ENCODE peak calls at places on chromosomes 12 and 14, in nine cellular contexts. C is GM12878, J is stomach, Y is HL-60, L is upper lobe of left lung, F is breast epithelium, X is GM23338, W is H1, O is GM12891. T is an unnamed sample.

GRCh38 chr12:24574538-24574937 is 374.4 kb downstream of the BCAT1 start:
- DNase-seq in C (no peak), J (no peak), Y (no peak), L (no peak), F (no peak), X (no peak), W (no peak), O (no peak), T (no peak)

GRCh38 chr12:125983094-125983783 is 918.0 kb downstream of the AACS start:
- DNase-seq in C (no peak), J (peak; percentile 25), Y (no peak), L (peak; percentile 58), F (peak; percentile 80), X (peak; percentile 72), W (peak; percentile 85), O (no peak), T (no peak)

GRCh38 chr12:127635838-127636237 is 631.1 kb upstream of the TMEM132C start:
- DNase-seq in C (no peak), J (no peak), Y (no peak), L (no peak), F (no peak), X (no peak), W (no peak), O (no peak), T (no peak)

GRCh38 chr14:50039734-50040400 is 76.5 kb downstream of the VCPKMT start:
- DNase-seq in C (no peak), J (no peak), Y (peak; percentile 90), L (no peak), F (peak; percentile 71), X (no peak), W (no peak), O (no peak), T (no peak)

GRCh38 chr12:94831081-94831747 is 172.3 kb downstream of the NDUFA12 start:
- DNase-seq in C (peak; percentile 98), J (no peak), Y (peak; percentile 38), L (peak; percentile 17), F (no peak), X (no peak), W (no peak), O (peak; percentile 51), T (no peak)

GRCh38 chr14:68718033-68718725 is 74.7 kb downstream of the ZFP36L1 start:
- DNase-seq in C (no peak), J (no peak), Y (no peak), L (no peak), F (no peak), X (peak; percentile 53), W (no peak), O (no peak), T (no peak)

GRCh38 chr12:82862069-82862841 is 175.5 kb downstream of the TMTC2 start:
- DNase-seq in C (no peak), J (no peak), Y (no peak), L (no peak), F (no peak), X (no peak), W (no peak), O (no peak), T (no peak)

GRCh38 chr12:2974560-2974971 is 15.4 kb downstream of the TEAD4 start:
- DNase-seq in C (no peak), J (no peak), Y (no peak), L (no peak), F (no peak), X (peak; percentile 61), W (no peak), O (no peak), T (no peak)

GRCh38 chr14:89657014-89657413 is 240.0 kb upstream of the FOXN3 start:
- DNase-seq in C (no peak), J (no peak), Y (no peak), L (no peak), F (no peak), X (no peak), W (no peak), O (no peak), T (no peak)

GRCh38 chr12:94954029-94954685 is 49.3 kb downstream of the NDUFA12 start:
- DNase-seq in C (no peak), J (no peak), Y (no peak), L (no peak), F (no peak), X (no peak), W (no peak), O (no peak), T (no peak)

GRCh38 chr12:6200266-6201198 is at the start of gene CD9:
- DNase-seq in C (no peak), J (peak; percentile 75), Y (no peak), L (peak; percentile 95), F (peak; percentile 85), X (peak; percentile 67), W (no peak), O (no peak), T (no peak)

GRCh38 chr12:6202331-6202730 is 2.1 kb downstream of the CD9 start:
- DNase-seq in C (no peak), J (no peak), Y (no peak), L (no peak), F (no peak), X (no peak), W (no peak), O (no peak), T (no peak)

GRCh38 chr12:6201775-6202292 is 1.6 kb downstream of the CD9 start:
- DNase-seq in C (no peak), J (no peak), Y (no peak), L (no peak), F (no peak), X (no peak), W (no peak), O (no peak), T (no peak)

GRCh38 chr12:6199531-6200265 is 502 bp upstream of the CD9 start:
- DNase-seq in C (no peak), J (no peak), Y (no peak), L (no peak), F (peak; percentile 67), X (peak; percentile 85), W (no peak), O (no peak), T (no peak)

DNA sequence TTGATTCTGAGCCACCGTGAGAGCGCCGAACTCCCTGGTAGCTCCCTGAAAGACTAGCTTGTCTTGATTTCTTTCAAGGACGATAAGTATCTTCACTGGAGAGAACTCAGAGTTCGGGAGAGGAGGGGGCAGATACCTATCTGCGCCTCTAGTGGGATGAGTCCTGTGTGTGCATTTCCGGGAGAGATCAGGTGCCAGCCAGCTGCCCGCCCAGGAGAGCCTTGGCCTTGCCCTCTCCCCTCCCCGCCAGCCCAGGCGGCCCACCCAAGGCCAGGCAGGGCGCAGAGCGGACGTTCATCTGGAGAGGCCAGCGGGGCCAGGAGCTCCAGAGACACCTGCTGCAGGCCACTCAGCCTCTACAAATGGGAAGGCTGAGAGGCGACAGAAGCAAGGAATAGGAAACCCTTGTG is 1.0 kb downstream of the CD9 start:
- DNase-seq in C (no peak), J (no peak), Y (no peak), L (peak; percentile 85), F (peak; percentile 72), X (peak; percentile 57), W (no peak), O (no peak), T (no peak)
- TF ChIP-seq POLR2AphosphoS5 in C (no peak), J (no peak), Y (no peak), L (no peak), F (peak; percentile 42), X (no peak), W (no peak), O (no peak), T (no peak)

GRCh38 chr12:101784376-101784775 is 45.1 kb upstream of the SYCP3 start:
- DNase-seq in C (no peak), J (no peak), Y (no peak), L (no peak), F (no peak), X (no peak), W (no peak), O (no peak), T (no peak)

GRCh38 chr12:101783838-101784237 is 44.6 kb upstream of the SYCP3 start:
- DNase-seq in C (no peak), J (no peak), Y (no peak), L (no peak), F (no peak), X (no peak), W (no peak), O (no peak), T (no peak)

GRCh38 chr12:101782544-101782855 is 43.2 kb upstream of the SYCP3 start:
- DNase-seq in C (no peak), J (no peak), Y (no peak), L (no peak), F (no peak), X (no peak), W (no peak), O (no peak), T (no peak)

GRCh38 chr12:101781834-101782543 is 42.7 kb upstream of the SYCP3 start:
- DNase-seq in C (no peak), J (no peak), Y (no peak), L (no peak), F (no peak), X (no peak), W (no peak), O (no peak), T (no peak)

GRCh38 chr12:101783150-101783549 is 43.9 kb upstream of the SYCP3 start:
- DNase-seq in C (no peak), J (no peak), Y (no peak), L (no peak), F (no peak), X (no peak), W (no peak), O (no peak), T (no peak)
- TF ChIP-seq POLR2AphosphoS5 in C (no peak), J (no peak), Y (no peak), L (no peak), F (no peak), X (no peak), W (no peak), O (no peak), T (no peak)

GRCh38 chr12:46391630-46392029 is 19.1 kb upstream of the SLC38A2 start:
- DNase-seq in C (no peak), J (no peak), Y (no peak), L (no peak), F (no peak), X (no peak), W (no peak), O (no peak), T (no peak)

GRCh38 chr12:46396826-46397225 is 24.3 kb upstream of the SLC38A2 start:
- DNase-seq in C (no peak), J (no peak), Y (no peak), L (no peak), F (no peak), X (no peak), W (no peak), O (no peak), T (no peak)

GRCh38 chr12:46390881-46391280 is 18.3 kb upstream of the SLC38A2 start:
- DNase-seq in C (no peak), J (no peak), Y (no peak), L (no peak), F (no peak), X (peak; percentile 28), W (no peak), O (no peak), T (no peak)

GRCh38 chr12:46390304-46390703 is 17.7 kb upstream of the SLC38A2 start:
- DNase-seq in C (no peak), J (no peak), Y (no peak), L (no peak), F (no peak), X (no peak), W (no peak), O (no peak), T (no peak)

GRCh38 chr12:46395308-46395707 is 22.7 kb upstream of the SLC38A2 start:
- DNase-seq in C (no peak), J (no peak), Y (no peak), L (no peak), F (no peak), X (peak; percentile 56), W (no peak), O (no peak), T (no peak)
- TF ChIP-seq POLR2AphosphoS5 in C (no peak), J (no peak), Y (no peak), L (no peak), F (no peak), X (no peak), W (no peak), O (no peak), T (no peak)

GRCh38 chr14:65026526-65026925 is 39.8 kb downstream of the FNTB start:
- DNase-seq in C (no peak), J (no peak), Y (no peak), L (no peak), F (no peak), X (no peak), W (no peak), O (no peak), T (no peak)
- TF ChIP-seq POLR2AphosphoS5 in C (no peak), J (no peak), Y (no peak), L (no peak), F (no peak), X (no peak), W (no peak), O (no peak), T (no peak)